ENCODE peak calls at places on chromosome 20, in eight cellular contexts. V is CD4-positive, alpha-beta memory T cell; B is sigmoid colon; P is NT2/D1; T is IMR-90; H is Panc1; K is mammary epithelial cell; U is uterus. O is an unnamed sample.

GRCh38 chr20:6700563-6701328 is 66.7 kb upstream of the BMP2 start:
- DNase-seq in P (no peak), K (no peak), V (no peak), T (no peak), H (no peak), U (peak; percentile 15), B (peak; percentile 69), O (no peak)

GRCh38 chr20:37943033-37943432 is 40.1 kb downstream of the VSTM2L start:
- DNase-seq in H (no peak), B (no peak), P (no peak), V (no peak), T (no peak), K (no peak), U (no peak), O (no peak)

GRCh38 chr20:22414354-22414753 is 170.0 kb downstream of the FOXA2 start:
- DNase-seq in V (no peak), B (no peak), P (no peak), T (no peak), H (no peak), U (no peak), K (no peak), O (peak; percentile 28)

GRCh38 chr20:51529027-51529749 is 13.3 kb downstream of the NFATC2 start:
- DNase-seq in B (no peak), V (no peak), K (no peak), H (no peak), P (no peak), T (peak; percentile 74), U (no peak), O (peak; percentile 13)

GRCh38 chr20:44765647-44766367 is 20.1 kb downstream of the KCNK15 start:
- DNase-seq in P (no peak), U (no peak), B (no peak), T (no peak), H (no peak), V (no peak), K (peak; percentile 56), O (peak; percentile 16)

GRCh38 chr20:13865825-13866351 is 81.1 kb downstream of the NDUFAF5 start:
- DNase-seq in K (peak; percentile 14), T (no peak), B (no peak), H (no peak), V (no peak), U (peak; percentile 32), P (no peak), O (peak; percentile 88)

GRCh38 chr20:53194891-53195290 is 222.7 kb downstream of the TSHZ2 start:
- DNase-seq in K (no peak), P (no peak), T (no peak), H (no peak), B (no peak), V (no peak), U (no peak), O (no peak)

GRCh38 chr20:38589967-38590681 is 9.1 kb downstream of the ADIG start:
- DNase-seq in T (no peak), H (no peak), K (no peak), P (no peak), V (no peak), U (no peak), B (no peak), O (no peak)

GRCh38 chr20:6740096-6740495 is 27.4 kb upstream of the BMP2 start:
- DNase-seq in P (no peak), H (no peak), K (no peak), T (no peak), B (no peak), U (no peak), V (no peak), O (no peak)

GRCh38 chr20:19975901-19976300 is 41.3 kb upstream of the NAA20 start:
- DNase-seq in K (peak; percentile 40), B (no peak), P (no peak), H (no peak), V (no peak), T (no peak), U (no peak), O (peak; percentile 58)

GRCh38 chr20:48919336-48919881 is 2.1 kb upstream of the ARFGEF2 start:
- DNase-seq in V (no peak), B (no peak), K (no peak), P (no peak), T (no peak), H (no peak), U (no peak), O (no peak)

GRCh38 chr20:48165401-48165685 is 380.1 kb upstream of the SULF2 start:
- DNase-seq in H (no peak), K (no peak), U (no peak), V (no peak), B (no peak), P (no peak), T (no peak), O (no peak)

GRCh38 chr20:9185511-9185910 is 116.6 kb downstream of the PLCB4 start:
- DNase-seq in B (no peak), H (no peak), U (no peak), V (no peak), T (peak; percentile 89), P (no peak), K (no peak), O (peak; percentile 60)

GRCh38 chr20:9180480-9181257 is 111.8 kb downstream of the PLCB4 start:
- DNase-seq in K (no peak), H (no peak), T (no peak), V (no peak), B (no peak), U (no peak), P (peak; percentile 85), O (no peak)

DNA sequence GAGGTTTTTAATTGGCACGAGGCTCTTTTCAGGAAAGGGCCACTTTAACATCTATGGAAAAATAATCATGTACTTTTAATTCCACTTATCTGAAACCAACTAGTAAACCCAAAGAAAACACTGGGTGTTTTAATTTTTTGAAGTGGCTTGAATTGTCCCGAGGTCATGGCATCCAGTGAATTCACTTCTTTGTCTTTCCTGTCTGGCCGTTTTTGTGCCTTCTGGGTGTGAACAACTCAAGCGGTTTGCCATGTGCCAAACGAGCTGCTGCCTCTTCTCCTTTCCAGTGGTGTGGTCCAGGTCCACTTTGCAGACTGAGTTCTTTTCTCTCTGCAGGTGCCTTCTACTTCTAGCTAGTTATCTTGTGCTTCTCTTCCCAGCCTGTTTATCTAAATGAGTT is 117.5 kb downstream of the PLCB4 start:
- DNase-seq in P (no peak), T (no peak), H (no peak), B (no peak), V (no peak), K (no peak), U (no peak), O (no peak)
- H3K4me1 ChIP-seq in P (no peaks in the 10 kb centered on the region), T (peaks cover 10% of the 10 kb centered on the region), H (no peaks in the 10 kb centered on the region), B (no peaks in the 10 kb centered on the region), V (no peaks in the 10 kb centered on the region), K (no peaks in the 10 kb centered on the region), U (no peaks in the 10 kb centered on the region), O (peaks cover 6% of the 10 kb centered on the region)

GRCh38 chr20:662289-663192 is 9.5 kb upstream of the SRXN1 start:
- DNase-seq in V (no peak), P (no peak), K (no peak), B (no peak), T (no peak), U (no peak), H (no peak), O (no peak)

GRCh38 chr20:661474-662288 is 8.7 kb upstream of the SRXN1 start:
- DNase-seq in T (no peak), V (no peak), H (no peak), P (no peak), B (no peak), K (peak; percentile 30), U (no peak), O (peak; percentile 27)

GRCh38 chr20:658202-658601 is 5.2 kb upstream of the SRXN1 start:
- DNase-seq in V (no peak), U (no peak), B (no peak), H (no peak), T (no peak), P (no peak), K (no peak), O (no peak)

GRCh38 chr20:655730-656624 is 3.0 kb upstream of the SRXN1 start:
- DNase-seq in U (no peak), H (no peak), V (no peak), P (no peak), T (no peak), K (no peak), B (no peak), O (no peak)

DNA sequence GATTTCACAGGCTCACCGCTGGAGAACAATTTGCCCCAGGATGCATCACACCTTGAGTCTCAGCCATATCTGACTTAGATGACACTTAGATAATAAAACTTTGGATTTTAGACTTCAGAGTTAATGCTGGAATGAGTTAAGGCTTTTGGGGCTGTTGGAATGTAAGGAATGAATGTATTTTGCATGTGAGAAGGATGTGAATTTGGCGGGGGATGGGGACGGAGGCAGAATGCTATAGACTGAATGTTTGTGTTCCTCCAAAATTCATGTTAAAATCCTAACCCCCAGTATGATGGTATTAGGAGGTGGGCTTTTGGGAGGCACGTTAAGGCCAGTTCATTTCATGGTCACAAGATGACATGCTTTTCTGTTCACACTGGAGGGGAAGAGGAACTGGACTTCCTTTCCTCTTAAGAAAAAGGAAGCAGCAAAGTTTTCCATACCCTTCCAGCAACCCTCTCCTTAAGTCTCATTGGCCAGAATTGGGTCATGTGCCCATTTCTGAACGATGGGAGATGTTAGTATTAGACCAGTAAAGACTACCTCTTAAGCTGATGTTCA is 5.8 kb upstream of the SRXN1 start:
- DNase-seq in K (no peak), V (no peak), P (no peak), H (no peak), B (no peak), U (no peak), T (no peak), O (peak; percentile 36)
- H3K4me1 ChIP-seq in K (peaks cover 28% of the 10 kb centered on the region), V (peaks cover 6% of the 10 kb centered on the region), P (peaks cover 14% of the 10 kb centered on the region), H (peaks cover 3% of the 10 kb centered on the region), B (peaks cover 4% of the 10 kb centered on the region), U (peaks cover 5% of the 10 kb centered on the region), T (peaks cover 8% of the 10 kb centered on the region), O (peaks cover 31% of the 10 kb centered on the region)

GRCh38 chr20:57624124-57624523 is 3.9 kb upstream of the ZBP1 start:
- DNase-seq in H (no peak), U (no peak), K (no peak), V (no peak), B (no peak), T (no peak), P (no peak), O (no peak)

GRCh38 chr20:57627339-57627738 is 7.1 kb upstream of the ZBP1 start:
- DNase-seq in B (no peak), H (no peak), K (no peak), P (no peak), U (no peak), T (no peak), V (no peak), O (no peak)

GRCh38 chr20:57627972-57628650 is 7.9 kb upstream of the ZBP1 start:
- DNase-seq in P (no peak), K (no peak), T (peak; percentile 41), H (no peak), U (peak; percentile 47), B (no peak), V (peak; percentile 66), O (peak; percentile 69)

GRCh38 chr20:57625181-57625958 is 5.1 kb upstream of the ZBP1 start:
- DNase-seq in B (no peak), H (no peak), P (no peak), V (no peak), U (no peak), T (no peak), K (no peak), O (no peak)

GRCh38 chr20:57625978-57626377 is 5.8 kb upstream of the ZBP1 start:
- DNase-seq in T (no peak), U (no peak), H (no peak), B (no peak), K (no peak), V (no peak), P (no peak), O (no peak)
- H3K4me1 ChIP-seq in T (peaks cover 4% of the 10 kb centered on the region), U (peaks cover 4% of the 10 kb centered on the region), H (peaks cover 5% of the 10 kb centered on the region), B (peaks cover 18% of the 10 kb centered on the region), K (peaks cover 15% of the 10 kb centered on the region), V (peaks cover 74% of the 10 kb centered on the region), P (peaks cover 2% of the 10 kb centered on the region), O (peaks cover 18% of the 10 kb centered on the region)

GRCh38 chr20:50309764-50310672 is 119.4 kb downstream of the CEBPB start:
- DNase-seq in T (no peak), H (no peak), P (no peak), K (no peak), V (no peak), U (no peak), B (no peak), O (no peak)
- H3K4me1 ChIP-seq in T (peaks cover 48% of the 10 kb centered on the region), H (peaks cover 50% of the 10 kb centered on the region), P (peaks cover 7% of the 10 kb centered on the region), K (peaks cover 57% of the 10 kb centered on the region), V (no peaks in the 10 kb centered on the region), U (peaks cover 19% of the 10 kb centered on the region), B (peaks cover 72% of the 10 kb centered on the region), O (peaks cover 47% of the 10 kb centered on the region)